ENCODE peak calls at places on chromosomes 1 and 21, in seven cellular contexts. X, T, L, P, J, D and O are unnamed samples. For H3K27me3 and H3K36me3, the result is how much of the 10 kb centered on the place peaks cover.

GRCh38 chr21:38756746-38757145 is 49.0 kb upstream of the ETS2 start:
- DNase-seq in X (no peak), T (no peak), L (no peak), P (no peak), J (no peak), D (no peak), O (no peak)

GRCh38 chr1:46171872-46172271 is 3.0 kb upstream of the TSPAN1 start:
- DNase-seq in X (peak), T (no peak), L (no peak), P (no peak), J (peak), D (no peak), O (peak)

GRCh38 chr1:26970810-26971209 is 10.5 kb upstream of the KDF1 start:
- DNase-seq in X (no peak), T (no peak), L (no peak), P (no peak), J (no peak), D (no peak), O (no peak)

GRCh38 chr1:210239295-210240155 is 6.9 kb downstream of the SERTAD4 start:
- DNase-seq in X (peak), T (no peak), L (peak), P (no peak), J (peak), D (no peak), O (peak)

GRCh38 chr21:45267390-45267760 is 20.3 kb downstream of the POFUT2 start:
- DNase-seq in X (no peak), T (no peak), L (no peak), P (no peak), J (no peak), D (no peak), O (no peak)

GRCh38 chr1:208510192-208510952 is 266.2 kb upstream of the PLXNA2 start:
- DNase-seq in X (peak), T (no peak), L (no peak), P (no peak), J (no peak), D (no peak), O (no peak)

GRCh38 chr1:202968895-202969295 is 1.8 kb upstream of the CYB5R1 start:
- DNase-seq in X (peak), T (peak), L (peak), P (peak), J (peak), D (no peak), O (peak)

GRCh38 chr1:44792736-44793502 is 4.9 kb upstream of the BEST4 start:
- DNase-seq in X (no peak), T (no peak), L (no peak), P (no peak), J (no peak), D (no peak), O (no peak)

GRCh38 chr1:214123061-214123784 is 135.4 kb downstream of the PROX1 start:
- DNase-seq in X (peak), T (peak), L (peak), P (no peak), J (peak), D (no peak), O (peak)

GRCh38 chr1:166164646-166164994 is 2.2 kb downstream of the FAM78B start:
- DNase-seq in X (no peak), T (no peak), L (no peak), P (no peak), J (no peak), D (no peak), O (no peak)

GRCh38 chr21:45453308-45453950 is 48.5 kb downstream of the COL18A1 start:
- DNase-seq in X (no peak), T (no peak), L (no peak), P (no peak), J (no peak), D (no peak), O (no peak)

GRCh38 chr1:165629848-165630628 is 996 bp upstream of the MGST3 start:
- DNase-seq in X (peak), T (no peak), L (no peak), P (no peak), J (peak), D (no peak), O (peak)

GRCh38 chr1:103373991-103374390 is 151.5 kb upstream of the RNPC3 start:
- DNase-seq in X (no peak), T (no peak), L (no peak), P (no peak), J (no peak), D (no peak), O (no peak)

GRCh38 chr21:35616090-35616489 is 444.2 kb downstream of the SETD4 start:
- DNase-seq in X (no peak), T (no peak), L (no peak), P (no peak), J (no peak), D (no peak), O (no peak)

GRCh38 chr21:41894511-41894910 is 15.4 kb upstream of the PRDM15 start:
- DNase-seq in X (no peak), T (no peak), L (no peak), P (no peak), J (no peak), D (no peak), O (no peak)

GRCh38 chr21:29843818-29844217 is 96.0 kb downstream of the GRIK1 start:
- DNase-seq in X (no peak), T (no peak), L (no peak), P (no peak), J (no peak), D (no peak), O (no peak)

GRCh38 chr1:6298940-6299465 is 38.1 kb upstream of the GPR153 start:
- DNase-seq in X (no peak), T (no peak), L (no peak), P (no peak), J (no peak), D (no peak), O (no peak)

GRCh38 chr21:42257091-42257760 is 38.3 kb downstream of the ABCG1 start:
- DNase-seq in X (no peak), T (no peak), L (no peak), P (no peak), J (no peak), D (no peak), O (no peak)

GRCh38 chr1:209504571-209504970 is 78.9 kb upstream of the CAMK1G start:
- DNase-seq in X (peak), T (no peak), L (no peak), P (no peak), J (no peak), D (no peak), O (no peak)

GRCh38 chr21:17585875-17586450 is 26.7 kb downstream of the BTG3 start:
- DNase-seq in X (peak), T (peak), L (peak), P (no peak), J (peak), D (no peak), O (no peak)

GRCh38 chr1:234999513-234999940 is 129.1 kb downstream of the TOMM20 start:
- DNase-seq in X (no peak), T (no peak), L (no peak), P (no peak), J (no peak), D (no peak), O (no peak)

GRCh38 chr1:185568155-185569123 is 165.8 kb upstream of the HMCN1 start:
- DNase-seq in X (no peak), T (no peak), L (peak), P (no peak), J (no peak), D (no peak), O (no peak)

GRCh38 chr21:27422435-27422834 is 455.5 kb upstream of the ADAMTS5 start:
- DNase-seq in X (no peak), T (no peak), L (no peak), P (no peak), J (no peak), D (no peak), O (no peak)

GRCh38 chr21:44050276-44050675 is 38.2 kb downstream of the TRAPPC10 start:
- DNase-seq in X (no peak), T (no peak), L (no peak), P (no peak), J (no peak), D (no peak), O (no peak)

GRCh38 chr1:198686069-198686728 is 47.4 kb downstream of the PTPRC start:
- DNase-seq in X (peak), T (no peak), L (peak), P (no peak), J (peak), D (no peak), O (no peak)

GRCh38 chr21:38623552-38623951 is 125.3 kb upstream of the ERG start:
- DNase-seq in X (no peak), T (no peak), L (no peak), P (no peak), J (no peak), D (no peak), O (no peak)

DNA sequence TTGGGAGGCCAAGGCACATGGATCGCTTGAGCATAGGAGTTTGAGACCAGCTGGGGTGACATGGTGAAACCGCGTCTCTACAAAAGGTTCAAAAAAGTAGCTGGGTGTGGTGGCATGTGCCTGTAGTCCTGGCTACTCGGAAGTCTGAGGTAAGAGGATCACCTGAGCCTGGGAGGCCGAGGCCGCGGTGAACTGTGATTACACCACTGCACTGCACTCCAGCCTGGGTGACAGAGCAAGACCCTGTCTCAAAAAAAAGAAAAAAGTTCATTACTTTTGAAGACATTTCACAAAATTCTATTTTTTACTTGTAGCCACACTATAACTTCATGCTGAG is 2.1 kb upstream of the DENND2C start:
- DNase-seq in X (no peak), T (no peak), L (peak), P (no peak), J (no peak), D (no peak), O (no peak)
- H3K27me3 ChIP-seq in X (under half), T (under half), L (under half), P (under half), J (under half), D (under half), O (under half)

DNA sequence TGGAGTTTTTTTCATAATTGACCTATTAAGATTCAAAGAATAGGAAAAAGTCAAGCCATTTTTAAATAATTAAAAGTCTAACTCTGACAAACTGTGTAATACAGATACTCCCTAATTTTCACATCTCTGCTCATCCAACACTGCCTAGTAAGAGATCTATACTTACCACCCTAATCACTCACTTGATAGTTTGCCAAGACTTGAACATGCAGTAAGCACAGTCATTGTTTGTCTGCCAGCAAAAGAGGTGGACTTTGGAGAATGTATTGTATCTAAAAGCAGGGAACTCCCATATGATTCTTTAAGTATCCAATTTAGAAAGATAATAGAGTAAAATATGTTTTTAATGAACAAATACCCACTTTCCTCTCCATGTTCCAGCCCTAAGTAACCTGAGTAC is 15.5 kb downstream of the TMEM59 start:
- DNase-seq in X (no peak), T (no peak), L (no peak), P (no peak), J (no peak), D (no peak), O (no peak)
- H3K36me3 ChIP-seq in X (under half), T (under half), L (under half), P (under half), J (under half), D (under half), O (under half)

GRCh38 chr1:33081554-33082305 is 777 bp downstream of the AZIN2 start:
- DNase-seq in X (peak), T (no peak), L (no peak), P (no peak), J (peak), D (no peak), O (peak)

GRCh38 chr1:33085332-33085731 is 4.4 kb downstream of the AZIN2 start:
- DNase-seq in X (no peak), T (no peak), L (no peak), P (no peak), J (no peak), D (no peak), O (no peak)

GRCh38 chr1:33080885-33081553 is at the start of gene AZIN2:
- DNase-seq in X (peak), T (peak), L (peak), P (peak), J (peak), D (no peak), O (peak)

GRCh38 chr1:33080373-33080772 is 580 bp upstream of the AZIN2 start:
- DNase-seq in X (no peak), T (no peak), L (no peak), P (no peak), J (no peak), D (no peak), O (no peak)

DNA sequence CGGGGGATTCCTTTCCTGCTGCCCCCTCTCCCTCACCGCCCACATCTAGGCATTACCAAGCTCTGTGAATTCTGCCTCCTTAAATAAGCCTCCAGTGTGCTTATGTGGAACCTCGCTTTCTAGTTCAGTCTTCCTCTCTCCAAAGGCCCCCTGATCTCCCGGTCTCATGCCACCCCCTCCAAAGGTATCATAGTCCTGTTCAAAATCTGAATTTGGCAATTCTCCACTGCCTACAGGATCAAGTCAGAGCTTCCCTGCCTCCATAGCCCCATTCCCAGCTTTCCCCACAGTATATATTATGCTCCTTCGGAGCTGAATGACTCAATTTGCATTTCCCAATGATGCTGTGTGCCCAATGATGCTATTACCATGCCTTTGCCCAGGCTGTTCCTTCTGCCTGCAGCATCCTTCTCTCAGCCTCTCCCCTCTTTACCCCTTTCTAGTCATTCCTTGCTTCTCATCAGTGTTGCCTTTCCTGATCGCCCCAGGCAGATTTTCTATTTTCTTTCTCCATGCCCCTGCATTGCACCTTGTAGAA is 1.7 kb downstream of the AZIN2 start:
- DNase-seq in X (no peak), T (no peak), L (no peak), P (no peak), J (no peak), D (no peak), O (no peak)
- H3K27me3 ChIP-seq in X (under half), T (under half), L (under half), P (under half), J (half or more), D (under half), O (under half)

GRCh38 chr1:226987179-226987536 is 47.1 kb downstream of the COQ8A start:
- DNase-seq in X (no peak), T (no peak), L (no peak), P (no peak), J (no peak), D (no peak), O (peak)
- H3K36me3 ChIP-seq in X (under half), T (under half), L (under half), P (under half), J (under half), D (under half), O (under half)

GRCh38 chr1:20100632-20101355 is 18.5 kb downstream of the PLA2G2D start:
- DNase-seq in X (peak), T (peak), L (peak), P (peak), J (peak), D (no peak), O (peak)

GRCh38 chr1:20105856-20106255 is 13.5 kb downstream of the PLA2G2D start:
- DNase-seq in X (peak), T (no peak), L (no peak), P (no peak), J (no peak), D (no peak), O (no peak)

GRCh38 chr1:20099533-20099932 is 19.8 kb downstream of the PLA2G2D start:
- DNase-seq in X (no peak), T (no peak), L (no peak), P (no peak), J (no peak), D (no peak), O (no peak)

GRCh38 chr1:20107351-20107750 is 12.0 kb downstream of the PLA2G2D start:
- DNase-seq in X (no peak), T (no peak), L (no peak), P (no peak), J (no peak), D (no peak), O (no peak)

DNA sequence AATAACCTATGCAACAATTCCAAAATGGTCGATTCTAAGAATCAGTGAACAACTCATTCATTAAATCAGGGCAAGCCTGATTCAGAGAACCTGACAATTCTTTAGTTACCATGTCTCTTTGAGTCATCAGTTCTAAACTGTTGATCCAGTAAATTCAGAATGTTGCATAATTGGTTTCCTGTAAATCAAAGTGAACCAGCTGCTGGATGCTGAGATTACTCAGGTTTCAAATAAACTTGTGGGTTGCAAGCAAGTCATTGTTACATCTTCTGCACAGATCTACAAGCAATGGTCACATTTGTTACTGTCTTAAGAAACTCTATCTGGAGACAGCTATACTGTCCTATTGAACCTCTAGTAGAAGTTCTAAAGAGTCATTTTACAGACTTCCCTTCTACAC is 16.5 kb downstream of the PLA2G2D start:
- DNase-seq in X (no peak), T (no peak), L (no peak), P (no peak), J (no peak), D (no peak), O (no peak)
- H3K27me3 ChIP-seq in X (under half), T (under half), L (under half), P (under half), J (under half), D (under half), O (under half)

GRCh38 chr1:23964235-23964668 is 4.6 kb downstream of the PNRC2 start:
- DNase-seq in X (no peak), T (no peak), L (peak), P (no peak), J (no peak), D (no peak), O (no peak)
- H3K36me3 ChIP-seq in X (under half), T (half or more), L (under half), P (under half), J (under half), D (under half), O (under half)

GRCh38 chr1:229447809-229448252 is 13.9 kb upstream of the ACTA1 start:
- DNase-seq in X (peak), T (no peak), L (no peak), P (no peak), J (no peak), D (no peak), O (no peak)
- H3K27me3 ChIP-seq in X (under half), T (under half), L (under half), P (under half), J (under half), D (under half), O (under half)

GRCh38 chr1:160636547-160636946 is 10.3 kb downstream of the SLAMF1 start:
- DNase-seq in X (no peak), T (no peak), L (no peak), P (no peak), J (no peak), D (no peak), O (no peak)
- H3K36me3 ChIP-seq in X (under half), T (under half), L (under half), P (under half), J (under half), D (under half), O (under half)

DNA sequence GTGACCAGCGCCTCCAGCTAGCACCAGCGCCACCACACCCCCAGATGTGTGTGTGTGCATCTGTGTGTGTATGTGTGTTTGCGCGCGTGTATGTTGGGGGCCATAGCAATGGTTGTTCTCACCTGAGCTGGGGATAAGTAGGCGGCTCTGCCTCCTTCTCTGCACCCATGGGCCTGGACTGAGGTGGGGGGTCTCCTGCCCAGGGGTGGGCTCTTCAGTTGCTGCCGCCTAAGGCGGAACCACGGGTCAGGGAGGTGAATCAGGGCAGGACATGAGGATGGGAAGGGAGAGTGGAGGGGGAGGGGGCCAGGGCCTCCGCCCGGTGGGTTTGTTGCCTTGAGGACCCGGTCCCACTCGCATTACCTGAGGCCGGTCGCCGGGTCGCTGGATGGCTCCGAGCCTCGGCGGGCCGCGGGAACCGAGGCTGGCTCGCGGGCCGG is 270 bp downstream of the HPCAL4 start:
- DNase-seq in X (no peak), T (no peak), L (no peak), P (no peak), J (no peak), D (no peak), O (no peak)
- H3K27me3 ChIP-seq in X (half or more), T (under half), L (under half), P (under half), J (half or more), D (under half), O (half or more)